ENCODE peak calls at places on chromosomes 5 and 9, in five cellular contexts. One of them, this sample, is unnamed.

GRCh38 chr5:151405334-151405872 is 42.0 kb upstream of the SLC36A1 start:
- DNase-seq in PC-3: no peak
- DNase-seq in dorsolateral prefrontal cortex: no peak
- DNase-seq in foreskin keratinocyte: no peak
- DNase-seq in suprapubic skin: no peak
- DNase-seq in this sample: no peak

GRCh38 chr5:88671408-88671807 is 211.6 kb downstream of the MEF2C start:
- DNase-seq in PC-3: no peak
- DNase-seq in dorsolateral prefrontal cortex: no peak
- DNase-seq in foreskin keratinocyte: no peak
- DNase-seq in suprapubic skin: no peak
- DNase-seq in this sample: no peak

GRCh38 chr5:138339086-138339456 is 1.0 kb downstream of the FAM53C start:
- DNase-seq in PC-3: no peak
- DNase-seq in dorsolateral prefrontal cortex: peak; percentile 31
- DNase-seq in foreskin keratinocyte: no peak
- DNase-seq in suprapubic skin: no peak
- DNase-seq in this sample: no peak

GRCh38 chr5:112757468-112758208 is 20.0 kb downstream of the APC start:
- DNase-seq in PC-3: peak; percentile 79
- DNase-seq in dorsolateral prefrontal cortex: no peak
- DNase-seq in foreskin keratinocyte: no peak
- DNase-seq in suprapubic skin: no peak
- DNase-seq in this sample: no peak

GRCh38 chr5:9456435-9457042 is 89.3 kb downstream of the SEMA5A start:
- DNase-seq in PC-3: no peak
- DNase-seq in dorsolateral prefrontal cortex: no peak
- DNase-seq in foreskin keratinocyte: no peak
- DNase-seq in suprapubic skin: no peak
- DNase-seq in this sample: no peak

GRCh38 chr5:133869675-133869978 is 98.8 kb downstream of the C5orf15 start:
- DNase-seq in PC-3: peak; percentile 10
- DNase-seq in dorsolateral prefrontal cortex: peak; percentile 42
- DNase-seq in foreskin keratinocyte: no peak
- DNase-seq in suprapubic skin: no peak
- DNase-seq in this sample: peak; percentile 32

GRCh38 chr5:88740604-88741003 is 142.4 kb downstream of the MEF2C start:
- DNase-seq in PC-3: no peak
- DNase-seq in dorsolateral prefrontal cortex: no peak
- DNase-seq in foreskin keratinocyte: no peak
- DNase-seq in suprapubic skin: no peak
- DNase-seq in this sample: no peak

GRCh38 chr5:135012033-135012588 is 21.9 kb downstream of the PITX1 start:
- DNase-seq in PC-3: no peak
- DNase-seq in dorsolateral prefrontal cortex: no peak
- DNase-seq in foreskin keratinocyte: no peak
- DNase-seq in suprapubic skin: no peak
- DNase-seq in this sample: no peak

GRCh38 chr5:150573216-150573615 is 65.3 kb downstream of the NDST1 start:
- DNase-seq in PC-3: no peak
- DNase-seq in dorsolateral prefrontal cortex: no peak
- DNase-seq in foreskin keratinocyte: no peak
- DNase-seq in suprapubic skin: peak; percentile 19
- DNase-seq in this sample: no peak

GRCh38 chr9:14437336-14438231 is 123.6 kb upstream of the NFIB start:
- DNase-seq in PC-3: no peak
- DNase-seq in dorsolateral prefrontal cortex: no peak
- DNase-seq in foreskin keratinocyte: no peak
- DNase-seq in suprapubic skin: no peak
- DNase-seq in this sample: no peak

GRCh38 chr5:28505121-28505520 is 1466.7 kb upstream of the CDH9 start:
- DNase-seq in PC-3: no peak
- DNase-seq in dorsolateral prefrontal cortex: no peak
- DNase-seq in foreskin keratinocyte: no peak
- DNase-seq in suprapubic skin: no peak
- DNase-seq in this sample: no peak

GRCh38 chr5:51279983-51280382 is 103.3 kb upstream of the ISL1 start:
- DNase-seq in PC-3: no peak
- DNase-seq in dorsolateral prefrontal cortex: no peak
- DNase-seq in foreskin keratinocyte: no peak
- DNase-seq in suprapubic skin: no peak
- DNase-seq in this sample: no peak

GRCh38 chr5:16108418-16108817 is 71.2 kb downstream of the MARCHF11 start:
- DNase-seq in PC-3: no peak
- DNase-seq in dorsolateral prefrontal cortex: no peak
- DNase-seq in foreskin keratinocyte: no peak
- DNase-seq in suprapubic skin: no peak
- DNase-seq in this sample: no peak

GRCh38 chr5:148995791-148996190 is 67.1 kb downstream of the SH3TC2 start:
- DNase-seq in PC-3: no peak
- DNase-seq in dorsolateral prefrontal cortex: no peak
- DNase-seq in foreskin keratinocyte: no peak
- DNase-seq in suprapubic skin: no peak
- DNase-seq in this sample: no peak

GRCh38 chr9:90659626-90660364 is 17.2 kb upstream of the DIRAS2 start:
- DNase-seq in PC-3: peak; percentile 66
- DNase-seq in dorsolateral prefrontal cortex: no peak
- DNase-seq in foreskin keratinocyte: peak; percentile 84
- DNase-seq in suprapubic skin: no peak
- DNase-seq in this sample: no peak

GRCh38 chr5:50593681-50594080 is 72.8 kb upstream of the PARP8 start:
- DNase-seq in PC-3: no peak
- DNase-seq in dorsolateral prefrontal cortex: no peak
- DNase-seq in foreskin keratinocyte: no peak
- DNase-seq in suprapubic skin: no peak
- DNase-seq in this sample: no peak

GRCh38 chr5:9895305-9895650 is 265.1 kb upstream of the TAS2R1 start:
- DNase-seq in PC-3: no peak
- DNase-seq in dorsolateral prefrontal cortex: no peak
- DNase-seq in foreskin keratinocyte: no peak
- DNase-seq in suprapubic skin: no peak
- DNase-seq in this sample: no peak

GRCh38 chr5:150485770-150486401 is 22.0 kb upstream of the NDST1 start:
- DNase-seq in PC-3: peak; percentile 43
- DNase-seq in dorsolateral prefrontal cortex: peak; percentile 60
- DNase-seq in foreskin keratinocyte: no peak
- DNase-seq in suprapubic skin: no peak
- DNase-seq in this sample: peak; percentile 81

GRCh38 chr5:158951951-158952545 is 147.7 kb downstream of the EBF1 start:
- DNase-seq in PC-3: no peak
- DNase-seq in dorsolateral prefrontal cortex: no peak
- DNase-seq in foreskin keratinocyte: no peak
- DNase-seq in suprapubic skin: no peak
- DNase-seq in this sample: no peak

GRCh38 chr9:73037613-73038012 is 84.8 kb upstream of the ALDH1A1 start:
- DNase-seq in PC-3: no peak
- DNase-seq in dorsolateral prefrontal cortex: no peak
- DNase-seq in foreskin keratinocyte: no peak
- DNase-seq in suprapubic skin: no peak
- DNase-seq in this sample: no peak

GRCh38 chr5:7837401-7837800 is 13.5 kb downstream of the CFAP90 start:
- DNase-seq in PC-3: no peak
- DNase-seq in dorsolateral prefrontal cortex: no peak
- DNase-seq in foreskin keratinocyte: no peak
- DNase-seq in suprapubic skin: no peak
- DNase-seq in this sample: no peak

GRCh38 chr9:536597-537511 is 304.6 kb upstream of the DMRT1 start:
- DNase-seq in PC-3: no peak
- DNase-seq in dorsolateral prefrontal cortex: no peak
- DNase-seq in foreskin keratinocyte: no peak
- DNase-seq in suprapubic skin: no peak
- DNase-seq in this sample: no peak

GRCh38 chr5:168073991-168074800 is 217.2 kb upstream of the WWC1 start:
- DNase-seq in PC-3: no peak
- DNase-seq in dorsolateral prefrontal cortex: no peak
- DNase-seq in foreskin keratinocyte: no peak
- DNase-seq in suprapubic skin: no peak
- DNase-seq in this sample: no peak

GRCh38 chr5:6545770-6546690 is 86.8 kb downstream of the NSUN2 start:
- DNase-seq in PC-3: no peak
- DNase-seq in dorsolateral prefrontal cortex: peak; percentile 58
- DNase-seq in foreskin keratinocyte: no peak
- DNase-seq in suprapubic skin: no peak
- DNase-seq in this sample: peak; percentile 75

GRCh38 chr5:11166906-11167305 is 405.9 kb upstream of the DAP start:
- DNase-seq in PC-3: peak; percentile 40
- DNase-seq in dorsolateral prefrontal cortex: no peak
- DNase-seq in foreskin keratinocyte: no peak
- DNase-seq in suprapubic skin: no peak
- DNase-seq in this sample: no peak

GRCh38 chr9:2798423-2798822 is 45.5 kb downstream of the PUM3 start:
- DNase-seq in PC-3: no peak
- DNase-seq in dorsolateral prefrontal cortex: no peak
- DNase-seq in foreskin keratinocyte: no peak
- DNase-seq in suprapubic skin: no peak
- DNase-seq in this sample: no peak

GRCh38 chr9:2802494-2802921 is 41.4 kb downstream of the PUM3 start:
- DNase-seq in PC-3: peak; percentile 42
- DNase-seq in dorsolateral prefrontal cortex: no peak
- DNase-seq in foreskin keratinocyte: no peak
- DNase-seq in suprapubic skin: no peak
- DNase-seq in this sample: no peak

GRCh38 chr9:2800385-2801179 is 43.3 kb downstream of the PUM3 start:
- DNase-seq in PC-3: no peak
- DNase-seq in dorsolateral prefrontal cortex: no peak
- DNase-seq in foreskin keratinocyte: peak; percentile 66
- DNase-seq in suprapubic skin: no peak
- DNase-seq in this sample: no peak
- TF ChIP-seq CTCF in PC-3: peak; percentile 26
- TF ChIP-seq CTCF in dorsolateral prefrontal cortex: no peak
- TF ChIP-seq CTCF in foreskin keratinocyte: peak; percentile 56
- TF ChIP-seq CTCF in suprapubic skin: no peak
- TF ChIP-seq CTCF in this sample: no peak

DNA sequence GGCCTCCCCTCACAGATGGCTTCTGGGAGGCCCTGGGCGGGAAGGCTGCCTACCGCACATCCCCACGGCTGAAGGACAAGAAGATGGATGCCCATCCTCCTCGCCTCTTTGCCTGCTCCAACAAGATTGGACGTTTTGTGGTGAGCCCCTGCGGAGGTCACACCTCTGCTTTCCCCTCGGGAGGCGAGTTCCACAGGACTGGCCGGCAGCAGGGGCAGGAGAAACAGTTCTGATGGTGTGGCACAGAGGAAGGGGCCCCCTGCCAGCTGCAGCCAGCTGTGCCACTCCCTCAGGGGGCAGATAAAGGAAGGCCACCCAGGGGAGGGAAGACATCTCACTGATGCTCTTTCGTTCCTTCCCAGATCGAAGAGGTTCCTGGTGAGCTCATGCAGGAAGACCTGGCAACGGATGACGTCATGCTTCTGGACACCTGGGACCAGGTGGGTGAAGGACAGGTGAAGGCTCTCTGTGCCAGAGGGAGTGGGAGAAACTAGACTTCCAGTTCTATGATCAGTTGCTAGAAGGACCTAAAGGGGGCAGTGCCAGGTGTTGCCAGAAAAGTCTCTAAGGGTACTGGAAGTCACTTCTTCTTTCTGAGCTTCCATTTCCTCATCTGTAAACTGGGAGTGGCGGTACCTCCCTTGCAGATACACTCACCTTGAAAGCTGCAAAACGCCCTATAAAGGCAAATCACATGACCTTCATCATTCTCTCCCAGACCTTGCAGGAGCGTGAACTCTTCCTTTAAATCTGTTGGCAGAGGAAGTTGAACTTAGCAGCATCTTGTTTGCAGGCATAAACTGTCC is 41.0 kb downstream of the STOM start:
- DNase-seq in PC-3: no peak
- DNase-seq in dorsolateral prefrontal cortex: no peak
- DNase-seq in foreskin keratinocyte: no peak
- DNase-seq in suprapubic skin: no peak
- DNase-seq in this sample: no peak
- H3K27ac ChIP-seq in PC-3: no peak overlapping the region
- H3K27ac ChIP-seq in dorsolateral prefrontal cortex: peak overlapping the region; percentile 75
- H3K27ac ChIP-seq in foreskin keratinocyte: no peak overlapping the region
- H3K27ac ChIP-seq in suprapubic skin: peak overlapping the region; percentile 56
- H3K27ac ChIP-seq in this sample: peak overlapping the region; percentile 95

DNA sequence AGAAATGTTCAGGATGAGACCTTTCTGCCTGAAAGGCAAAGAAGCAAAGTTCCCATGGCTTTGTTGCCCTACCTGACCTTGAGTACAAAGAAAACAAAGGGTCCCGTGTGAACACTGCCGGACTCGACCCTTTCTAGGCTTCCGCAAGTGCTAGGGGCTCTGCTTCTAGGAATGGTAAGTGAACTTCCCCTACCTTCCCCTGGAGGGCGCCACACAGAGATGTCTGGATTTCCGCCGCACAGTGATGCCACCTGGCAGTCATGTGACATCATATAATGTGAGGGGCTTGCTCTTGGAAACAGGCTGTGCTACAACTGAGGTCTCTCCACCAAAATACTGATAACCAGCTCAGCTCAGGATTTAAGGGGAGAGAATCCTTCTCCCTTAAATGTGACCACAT is 56.6 kb downstream of the HSD17B3 start:
- DNase-seq in PC-3: no peak
- DNase-seq in dorsolateral prefrontal cortex: no peak
- DNase-seq in foreskin keratinocyte: no peak
- DNase-seq in suprapubic skin: no peak
- DNase-seq in this sample: no peak
- H3K27me3 ChIP-seq in PC-3: no peaks in the 10 kb centered on the region
- H3K27me3 ChIP-seq in dorsolateral prefrontal cortex: peaks cover 3% of the 10 kb centered on the region
- H3K27me3 ChIP-seq in foreskin keratinocyte: peaks cover 92% of the 10 kb centered on the region
- H3K27me3 ChIP-seq in suprapubic skin: no peaks in the 10 kb centered on the region
- H3K27me3 ChIP-seq in this sample: no peaks in the 10 kb centered on the region

DNA sequence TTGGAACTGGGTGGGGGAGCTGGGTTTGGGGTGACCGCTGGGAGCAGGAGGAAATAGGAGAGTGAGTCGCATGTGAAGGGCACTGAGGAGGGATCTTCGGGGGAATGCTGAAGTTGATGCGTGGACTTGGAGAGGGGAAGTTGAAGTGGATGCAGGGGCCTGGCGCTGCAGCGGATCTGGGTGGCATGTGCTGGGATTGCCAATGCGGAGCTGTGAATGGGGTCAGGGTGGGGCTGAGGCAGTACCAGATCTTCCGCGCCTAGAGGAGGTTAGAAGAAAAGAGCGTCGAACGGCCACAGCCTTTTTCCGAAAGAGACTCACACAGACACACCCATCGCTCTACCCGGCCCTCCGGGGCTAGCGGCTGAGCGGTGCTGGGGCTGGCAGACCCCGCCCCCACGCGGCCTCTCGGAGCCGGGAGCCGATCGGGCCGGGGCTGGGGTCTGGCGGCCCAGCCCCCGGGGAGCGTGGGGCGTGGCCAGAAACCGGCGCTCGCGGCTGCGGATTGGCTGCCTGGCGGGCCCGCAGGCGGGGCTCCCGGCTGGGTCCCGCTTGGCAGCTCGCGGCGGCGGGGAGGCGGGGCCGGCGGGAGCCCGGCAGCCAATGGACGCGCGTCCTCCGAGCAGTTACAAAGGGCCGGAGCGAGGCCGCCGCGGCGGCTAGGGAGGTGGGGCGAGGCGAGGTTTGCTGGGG is at the start of gene TGFBR1:
- DNase-seq in PC-3: peak; percentile 88
- DNase-seq in dorsolateral prefrontal cortex: peak; percentile 87
- DNase-seq in foreskin keratinocyte: no peak
- DNase-seq in suprapubic skin: peak; percentile 91
- DNase-seq in this sample: peak; percentile 92
- TF ChIP-seq CTCF in PC-3: no peak
- TF ChIP-seq CTCF in dorsolateral prefrontal cortex: peak; percentile 10
- TF ChIP-seq CTCF in foreskin keratinocyte: peak; percentile 49
- TF ChIP-seq CTCF in suprapubic skin: peak; percentile 17
- TF ChIP-seq CTCF in this sample: peak; percentile 6

This sample was measured in tibial artery.